ENCODE peak calls at places on chromosome 14, in seven cellular contexts. U, G, F, W, J, B and H are unnamed samples.

GRCh38 chr14:67573268-67574010 is 26.6 kb downstream of the PIGH start:
- DNase-seq in J (no peak), F (no peak), U (no peak), W (no peak), G (no peak), B (no peak), H (no peak)

GRCh38 chr14:77421241-77421640 is 2.1 kb downstream of the NOXRED1 start:
- DNase-seq in F (no peak), B (peak; percentile 4), G (no peak), W (no peak), J (no peak), U (no peak), H (no peak)

GRCh38 chr14:75280831-75281690 is 2.4 kb downstream of the FOS start:
- DNase-seq in B (peak; percentile 50), J (no peak), W (no peak), U (peak; percentile 51), G (no peak), F (no peak), H (no peak)

GRCh38 chr14:89384636-89385035 is 32.4 kb downstream of the FOXN3 start:
- DNase-seq in B (no peak), W (no peak), F (no peak), U (no peak), G (no peak), J (no peak), H (no peak)

GRCh38 chr14:91396959-91397815 is 20.4 kb downstream of the CCDC88C start:
- DNase-seq in W (no peak), G (peak; percentile 73), U (no peak), F (no peak), J (peak; percentile 34), B (no peak), H (no peak)

GRCh38 chr14:90649096-90649495 is 167.1 kb downstream of the TTC7B start:
- DNase-seq in F (no peak), B (no peak), U (no peak), W (no peak), J (no peak), G (no peak), H (no peak)

GRCh38 chr14:89373185-89373584 is 43.8 kb downstream of the FOXN3 start:
- DNase-seq in F (no peak), J (no peak), W (no peak), U (no peak), B (no peak), G (no peak), H (peak; percentile 13)

GRCh38 chr14:22837059-22837749 is 819 bp downstream of the MMP14 start:
- DNase-seq in W (no peak), G (peak; percentile 34), F (no peak), J (peak; percentile 78), U (peak; percentile 65), B (peak; percentile 81), H (no peak)

GRCh38 chr14:51454351-51454750 is 197.4 kb upstream of the FRMD6 start:
- DNase-seq in U (no peak), J (no peak), W (no peak), F (no peak), G (no peak), B (peak; percentile 32), H (no peak)

GRCh38 chr14:71498151-71498734 is 434.0 kb upstream of the RGS6 start:
- DNase-seq in W (no peak), U (no peak), F (no peak), G (no peak), B (peak; percentile 60), J (no peak), H (no peak)

GRCh38 chr14:56289155-56289554 is 170.9 kb downstream of the PELI2 start:
- DNase-seq in W (no peak), B (no peak), U (no peak), J (no peak), G (no peak), F (no peak), H (no peak)

GRCh38 chr14:70770490-70770889 is 38.8 kb downstream of the MAP3K9 start:
- DNase-seq in J (no peak), B (no peak), G (no peak), U (no peak), F (no peak), W (no peak), H (peak; percentile 87)

GRCh38 chr14:33186656-33187055 is 248.0 kb downstream of the NPAS3 start:
- DNase-seq in F (no peak), G (no peak), B (peak; percentile 39), U (no peak), J (no peak), W (no peak), H (no peak)

GRCh38 chr14:34750670-34751069 is 36.3 kb upstream of the CFL2 start:
- DNase-seq in F (no peak), J (no peak), B (peak; percentile 79), G (no peak), W (peak; percentile 1), U (no peak), H (peak; percentile 8)

GRCh38 chr14:92215579-92215978 is 93.8 kb downstream of the CPSF2 start:
- DNase-seq in J (no peak), G (no peak), W (peak; percentile 1), U (no peak), F (no peak), B (peak; percentile 70), H (no peak)